ENCODE peak calls at places on chromosomes 16 and 17, in five cellular contexts. Z, A, J, E and B are unnamed samples.

GRCh38 chr16:48963901-48964615 is 317.6 kb downstream of the CBLN1 start:
- DNase-seq in Z (no peak), A (no peak), J (no peak), E (peak), B (no peak)

GRCh38 chr16:84597518-84598390 is 20.1 kb downstream of the COTL1 start:
- DNase-seq in Z (peak), A (no peak), J (peak), E (no peak), B (no peak)

GRCh38 chr16:88764913-88765349 is 20.1 kb downstream of the PIEZO1 start:
- DNase-seq in Z (no peak), A (no peak), J (no peak), E (peak), B (no peak)

GRCh38 chr17:72730091-72730490 is 362.4 kb downstream of the SLC39A11 start:
- DNase-seq in Z (peak), A (no peak), J (no peak), E (peak), B (no peak)

GRCh38 chr16:18792836-18793433 is 2.8 kb upstream of the RPS15A start:
- DNase-seq in Z (no peak), A (no peak), J (no peak), E (no peak), B (no peak)

GRCh38 chr17:42403150-42403549 is 14.9 kb upstream of the STAT3 start:
- DNase-seq in Z (peak), A (no peak), J (peak), E (no peak), B (no peak)

GRCh38 chr17:19876524-19877161 is 8.9 kb upstream of the ULK2 start:
- DNase-seq in Z (peak), A (peak), J (peak), E (no peak), B (no peak)

GRCh38 chr17:64739316-64740058 is 77.4 kb upstream of the SMURF2 start:
- DNase-seq in Z (no peak), A (no peak), J (no peak), E (peak), B (no peak)

GRCh38 chr16:66228791-66229190 is 137.7 kb upstream of the CDH5 start:
- DNase-seq in Z (no peak), A (no peak), J (no peak), E (peak), B (no peak)

GRCh38 chr16:56274369-56274768 is 83.1 kb downstream of the GNAO1 start:
- DNase-seq in Z (no peak), A (no peak), J (no peak), E (no peak), B (no peak)

GRCh38 chr16:6629110-6629509 is 703.5 kb upstream of the RBFOX1 start:
- DNase-seq in Z (no peak), A (no peak), J (no peak), E (no peak), B (no peak)

GRCh38 chr16:53089434-53090270 is 34.9 kb downstream of the CHD9 start:
- DNase-seq in Z (no peak), A (no peak), J (no peak), E (no peak), B (no peak)

GRCh38 chr16:71421911-71422310 is 19.9 kb downstream of the TLE7 start:
- DNase-seq in Z (peak), A (no peak), J (no peak), E (no peak), B (no peak)

GRCh38 chr16:84448444-84448843 is 56.0 kb downstream of the MEAK7 start:
- DNase-seq in Z (no peak), A (no peak), J (no peak), E (no peak), B (no peak)

GRCh38 chr16:66270333-66270927 is 96.1 kb upstream of the CDH5 start:
- DNase-seq in Z (peak), A (peak), J (peak), E (peak), B (peak)

GRCh38 chr17:44004077-44004760 is at the start of gene NAGS:
- DNase-seq in Z (no peak), A (peak), J (no peak), E (no peak), B (no peak)

GRCh38 chr16:27730703-27731220 is 180.8 kb downstream of the KATNIP start:
- DNase-seq in Z (no peak), A (no peak), J (no peak), E (no peak), B (no peak)

GRCh38 chr17:39622380-39623006 is 4.3 kb upstream of the PPP1R1B start:
- DNase-seq in Z (no peak), A (no peak), J (no peak), E (no peak), B (no peak)

GRCh38 chr16:24508614-24509013 is 30.8 kb upstream of the RBBP6 start:
- DNase-seq in Z (no peak), A (no peak), J (no peak), E (peak), B (no peak)

GRCh38 chr16:75621170-75621477 is 2.0 kb downstream of the ADAT1 start:
- DNase-seq in Z (peak), A (no peak), J (no peak), E (peak), B (no peak)

GRCh38 chr17:72931635-72932034 is 160.9 kb downstream of the SLC39A11 start:
- DNase-seq in Z (no peak), A (no peak), J (no peak), E (no peak), B (no peak)

GRCh38 chr16:85613609-85614337 is 651 bp downstream of the GSE1 start:
- DNase-seq in Z (peak), A (peak), J (no peak), E (no peak), B (no peak)

GRCh38 chr17:78130439-78131101 is at the start of gene TMC8:
- DNase-seq in Z (peak), A (no peak), J (peak), E (no peak), B (no peak)

GRCh38 chr17:35560703-35561102 is at the start of gene SLFN14:
- DNase-seq in Z (no peak), A (no peak), J (no peak), E (no peak), B (no peak)

GRCh38 chr16:2530629-2531318 is 434 bp downstream of the CEMP1 start:
- DNase-seq in Z (no peak), A (no peak), J (no peak), E (no peak), B (no peak)

GRCh38 chr16:30567991-30568638 is 3.4 kb downstream of the ZNF688 start:
- DNase-seq in Z (peak), A (no peak), J (peak), E (peak), B (no peak)

GRCh38 chr16:27929818-27930217 is 133.7 kb downstream of the GSG1L start:
- DNase-seq in Z (no peak), A (no peak), J (no peak), E (no peak), B (no peak)

GRCh38 chr16:56233795-56234566 is 42.7 kb downstream of the GNAO1 start:
- DNase-seq in Z (no peak), A (no peak), J (no peak), E (no peak), B (no peak)

GRCh38 chr17:64679710-64680216 is 17.7 kb upstream of the SMURF2 start:
- DNase-seq in Z (no peak), A (no peak), J (no peak), E (peak), B (no peak)

GRCh38 chr17:11980813-11981212 is 16.5 kb downstream of the ZNF18 start:
- DNase-seq in Z (no peak), A (no peak), J (no peak), E (no peak), B (no peak)

GRCh38 chr16:50270510-50271147 is 4.3 kb downstream of the ADCY7 start:
- DNase-seq in Z (peak), A (no peak), J (no peak), E (no peak), B (no peak)

GRCh38 chr16:83574388-83574787 is 233.4 kb upstream of the HSBP1 start:
- DNase-seq in Z (no peak), A (no peak), J (no peak), E (peak), B (no peak)

GRCh38 chr16:54277845-54278703 is 8.5 kb downstream of the IRX3 start:
- DNase-seq in Z (no peak), A (no peak), J (no peak), E (no peak), B (no peak)

GRCh38 chr16:19644877-19645276 is 73.2 kb downstream of the KNOP1 start:
- DNase-seq in Z (no peak), A (no peak), J (no peak), E (peak), B (no peak)

GRCh38 chr16:2973081-2973480 is 3.9 kb downstream of the PAQR4 start:
- DNase-seq in Z (no peak), A (no peak), J (no peak), E (no peak), B (no peak)